ENCODE peak calls at places on chromosome 22, in five cellular contexts. I is uterus; H is IMR-90; R is fibroblast of lung; N is activated CD8-positive, alpha-beta T cell treated with anti-CD3 and anti-CD28 coated beads for 36 hours. E is an unnamed sample.
A peak's percentile ranks its signal among the peaks of the same experiment; 100 is the strongest.

GRCh38 chr22:19877626-19878339 is 23.1 kb upstream of the GNB1L start:
- DNase-seq in I (no peak), R (peak; percentile 32), H (peak; percentile 58), N (peak; percentile 1), E (no peak)

GRCh38 chr22:39994566-39995345 is at the start of gene FAM83F:
- DNase-seq in R (no peak), H (no peak), N (peak; percentile 36), I (no peak), E (peak; percentile 77)

GRCh38 chr22:42716221-42716620 is 4.4 kb downstream of the A4GALT start:
- DNase-seq in H (no peak), I (no peak), N (no peak), R (no peak), E (peak; percentile 41)

GRCh38 chr22:34800265-34800664 is 265.7 kb upstream of the ISX start:
- DNase-seq in R (no peak), I (no peak), H (no peak), N (no peak), E (no peak)

GRCh38 chr22:27990451-27990840 is 71.4 kb upstream of the PITPNB start:
- DNase-seq in R (no peak), N (no peak), H (no peak), I (no peak), E (no peak)

GRCh38 chr22:42074153-42074750 is at the start of gene PHETA2:
- DNase-seq in H (peak; percentile 25), R (peak; percentile 45), N (peak; percentile 63), I (peak; percentile 62), E (peak; percentile 65)

GRCh38 chr22:33923660-33924246 is 3.5 kb upstream of the LARGE1 start:
- DNase-seq in H (peak; percentile 74), I (peak; percentile 42), R (peak; percentile 84), N (peak; percentile 54), E (peak; percentile 69)

GRCh38 chr22:19710020-19710768 is 4.1 kb upstream of the SEPTIN5 start:
- DNase-seq in R (no peak), N (no peak), I (peak; percentile 13), H (no peak), E (no peak)

GRCh38 chr22:28983788-28984441 is 77.7 kb downstream of the C22orf31 start:
- DNase-seq in N (no peak), H (no peak), R (peak; percentile 51), I (no peak), E (no peak)

GRCh38 chr22:22425366-22425765 is 83.2 kb downstream of the ZNF280B start:
- DNase-seq in R (no peak), I (no peak), H (no peak), N (no peak), E (no peak)

GRCh38 chr22:41369089-41369745 is 12.5 kb upstream of the TEF start:
- DNase-seq in I (no peak), N (no peak), R (no peak), H (no peak), E (no peak)

GRCh38 chr22:39721456-39722325 is 151.1 kb downstream of the CACNA1I start:
- DNase-seq in I (no peak), R (no peak), H (no peak), N (no peak), E (no peak)

GRCh38 chr22:39135092-39135896 is 17.2 kb downstream of the CBX7 start:
- DNase-seq in R (peak; percentile 38), H (no peak), N (peak; percentile 62), I (no peak), E (peak; percentile 70)

GRCh38 chr22:47835726-47836125 is 1073.3 kb downstream of the TBC1D22A start:
- DNase-seq in R (peak; percentile 96), N (no peak), H (peak; percentile 6), I (no peak), E (no peak)

GRCh38 chr22:44582016-44582415 is 84.0 kb upstream of the RTL6 start:
- DNase-seq in N (no peak), I (peak; percentile 3), H (no peak), R (no peak), E (no peak)

GRCh38 chr22:44584256-44584902 is 86.3 kb upstream of the RTL6 start:
- DNase-seq in H (no peak), I (peak; percentile 14), R (no peak), N (no peak), E (no peak)

GRCh38 chr22:44583076-44583760 is 85.2 kb upstream of the RTL6 start:
- DNase-seq in H (peak; percentile 32), I (peak; percentile 7), R (no peak), N (no peak), E (no peak)

GRCh38 chr22:44585559-44586121 is 87.6 kb upstream of the RTL6 start:
- DNase-seq in I (no peak), R (no peak), N (no peak), H (no peak), E (no peak)

DNA sequence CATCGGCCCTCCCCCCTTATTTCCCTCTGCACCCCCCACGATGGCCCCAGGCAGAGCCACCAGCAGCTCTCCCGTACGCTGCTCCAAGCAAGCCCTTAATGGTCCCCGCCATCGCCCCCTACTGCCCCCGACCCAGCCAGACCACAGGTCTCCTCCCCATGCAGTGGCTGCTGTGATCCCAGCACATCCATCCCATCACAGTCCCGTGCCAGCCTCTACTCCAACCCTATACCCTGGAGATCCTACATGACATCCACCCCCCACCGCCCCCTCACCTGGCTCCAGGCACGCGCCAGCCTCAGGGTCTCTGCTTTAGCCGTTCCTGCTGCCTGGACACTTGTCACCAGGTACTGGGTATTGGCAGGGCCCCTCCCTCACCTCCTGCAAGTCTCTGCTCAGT is 85.8 kb upstream of the RTL6 start:
- DNase-seq in H (no peak), I (peak; percentile 8), R (no peak), N (no peak), E (no peak)
- TF ChIP-seq CTCF in H (no peak), I (no peak), R (no peak), N (no peak), E (no peak)

GRCh38 chr22:26953380-26953807 is 296.0 kb downstream of the MIAT start:
- DNase-seq in I (no peak), H (no peak), N (no peak), R (no peak), E (no peak)
- TF ChIP-seq CTCF in I (no peak), H (no peak), N (no peak), R (no peak), E (no peak)

GRCh38 chr22:50548046-50548912 is 2.6 kb downstream of the KLHDC7B start:
- DNase-seq in N (peak; percentile 76), H (no peak), I (no peak), R (no peak), E (peak; percentile 85)
- TF ChIP-seq CTCF in N (peak; percentile 35), H (no peak), I (no peak), R (no peak), E (peak; percentile 11)

DNA sequence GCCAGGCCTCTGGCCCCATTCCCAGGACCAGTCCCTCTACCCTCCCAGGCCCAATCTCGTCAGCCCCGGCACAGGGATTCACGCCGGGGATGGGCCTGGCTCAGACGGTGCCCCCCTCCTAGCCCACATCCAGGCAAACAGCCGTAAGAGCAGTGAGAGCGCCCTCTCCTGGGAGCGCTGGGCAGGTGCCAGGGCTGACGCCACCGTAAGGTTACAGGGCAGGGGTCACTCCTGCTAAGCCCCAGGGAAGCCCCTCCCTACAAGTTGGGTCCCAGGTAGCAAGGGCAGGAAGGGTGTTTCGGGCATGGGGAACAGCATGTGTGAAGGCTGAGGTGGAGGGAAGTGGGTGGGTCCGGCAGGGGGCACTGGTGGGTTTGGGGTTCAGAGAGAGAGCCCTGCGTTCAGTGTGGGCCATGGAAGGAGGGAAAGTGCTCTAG is 19.2 kb upstream of the PPARA start:
- DNase-seq in I (peak; percentile 13), R (no peak), H (no peak), N (no peak), E (no peak)
- TF ChIP-seq CTCF in I (no peak), R (peak; percentile 2), H (peak; percentile 25), N (no peak), E (no peak)

GRCh38 chr22:30490399-30490798 is 15.1 kb downstream of the SEC14L4 start:
- DNase-seq in H (no peak), R (no peak), N (no peak), I (no peak), E (no peak)
- TF ChIP-seq CTCF in H (peak; percentile 19), R (no peak), N (no peak), I (no peak), E (no peak)

GRCh38 chr22:31080848-31081649 is at the start of gene SMTN:
- DNase-seq in R (peak; percentile 88), H (peak; percentile 85), N (peak; percentile 93), I (peak; percentile 96), E (peak; percentile 96)
- TF ChIP-seq CTCF in R (no peak), H (no peak), N (no peak), I (no peak), E (no peak)

DNA sequence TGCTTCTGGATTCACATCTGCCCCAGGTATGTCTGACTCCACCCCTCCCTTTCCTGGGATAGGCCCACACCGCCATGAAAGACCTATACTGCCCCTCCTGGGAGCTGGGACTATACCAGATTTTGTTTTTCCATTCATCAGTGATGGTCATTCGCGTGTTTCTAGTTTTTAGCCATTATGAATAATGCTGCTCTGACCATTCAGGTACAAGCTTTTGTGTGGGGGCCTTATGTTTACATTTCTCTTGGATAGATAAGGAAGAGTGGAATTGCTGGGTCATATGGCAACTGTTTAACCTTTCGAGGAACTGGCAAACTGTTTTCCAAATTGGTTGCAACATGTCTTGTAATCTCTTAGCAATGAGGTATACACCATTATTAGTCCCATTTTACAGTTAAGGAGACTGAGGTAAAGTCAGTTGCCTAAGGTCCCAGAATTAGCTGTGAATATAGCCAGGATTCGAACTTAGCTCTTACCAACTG is 1.2 kb upstream of the TBC1D10A start:
- DNase-seq in I (no peak), H (no peak), N (no peak), R (no peak), E (no peak)
- TF ChIP-seq CTCF in I (no peak), H (peak; percentile 13), N (no peak), R (no peak), E (no peak)

DNA sequence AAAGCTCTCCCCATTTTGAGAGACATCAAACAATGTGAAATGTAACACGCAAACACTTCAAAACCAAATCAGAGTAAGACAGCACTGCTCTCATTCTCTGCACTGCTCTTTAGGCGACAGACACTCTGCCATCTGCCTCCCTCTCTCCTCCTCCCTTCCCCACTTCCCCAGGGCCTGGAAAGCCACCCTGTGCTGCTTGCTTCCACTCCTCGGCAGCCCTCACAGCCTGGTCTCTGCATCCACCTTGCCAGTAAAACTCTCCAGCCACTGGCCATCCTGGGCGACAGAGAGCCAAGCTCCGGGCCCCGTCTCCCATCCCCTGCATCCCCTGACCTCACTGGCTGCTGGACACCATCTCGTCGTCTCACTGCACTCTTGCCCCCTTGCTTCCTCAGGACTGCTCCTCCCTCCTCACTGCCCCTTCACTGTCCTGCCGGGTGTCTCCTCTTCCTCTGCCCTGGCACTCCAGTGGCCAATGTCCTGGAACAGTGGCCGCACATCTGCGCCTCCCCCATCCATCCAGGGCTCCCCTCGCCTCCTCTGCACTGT is 800.5 kb downstream of the BRD1 start:
- DNase-seq in I (no peak), H (no peak), R (no peak), N (no peak), E (no peak)
- TF ChIP-seq CTCF in I (no peak), H (no peak), R (no peak), N (no peak), E (no peak)

GRCh38 chr22:25853902-25854301 is 111.9 kb downstream of the MYO18B start:
- DNase-seq in H (no peak), N (no peak), I (no peak), R (no peak), E (no peak)
- TF ChIP-seq CTCF in H (no peak), N (peak; percentile 23), I (no peak), R (no peak), E (no peak)

GRCh38 chr22:37546436-37547248 is 13.6 kb upstream of the CDC42EP1 start:
- DNase-seq in H (peak; percentile 68), R (peak; percentile 88), N (no peak), I (peak; percentile 74), E (no peak)
- TF ChIP-seq CTCF in H (no peak), R (peak; percentile 11), N (no peak), I (peak; percentile 8), E (no peak)